ENCODE peak calls at places on chromosomes 6 and 20, in five cellular contexts. F is endothelial cell of umbilical vein, X is GM23338, A is heart right ventricle, Y is astrocyte of the spinal cord. U is an unnamed sample.

GRCh38 chr20:14360386-14360785 is 23.0 kb upstream of the FLRT3 start:
- DNase-seq in X (no peak), F (no peak), Y (no peak), A (no peak), U (peak; percentile 50)

GRCh38 chr20:47588158-47588557 is 86.5 kb downstream of the NCOA3 start:
- DNase-seq in Y (no peak), X (no peak), A (no peak), F (no peak), U (no peak)

GRCh38 chr6:43471399-43471798 is 6.0 kb upstream of the TJAP1 start:
- DNase-seq in F (no peak), X (no peak), A (no peak), Y (no peak), U (no peak)

GRCh38 chr20:57378646-57379262 is 12.4 kb upstream of the RBM38 start:
- DNase-seq in Y (no peak), X (no peak), A (no peak), F (no peak), U (no peak)

GRCh38 chr20:61488030-61488429 is 236.0 kb downstream of the CDH4 start:
- DNase-seq in F (no peak), Y (no peak), A (no peak), X (no peak), U (no peak)

GRCh38 chr6:113073611-113074191 is 726.6 kb downstream of the RFPL4B start:
- DNase-seq in A (no peak), X (no peak), Y (peak; percentile 79), F (no peak), U (peak; percentile 71)

GRCh38 chr20:13694420-13695150 is 55.9 kb upstream of the TASP1 start:
- DNase-seq in Y (no peak), F (no peak), A (no peak), X (no peak), U (no peak)

GRCh38 chr20:61558726-61559125 is 306.7 kb downstream of the CDH4 start:
- DNase-seq in X (no peak), F (no peak), Y (peak; percentile 52), A (no peak), U (peak; percentile 41)

GRCh38 chr20:41030536-41031242 is 2.1 kb downstream of the TOP1 start:
- DNase-seq in X (no peak), F (peak; percentile 24), Y (peak; percentile 39), A (no peak), U (peak; percentile 56)

GRCh38 chr6:96626749-96627353 is 63.9 kb downstream of the FHL5 start:
- DNase-seq in Y (peak; percentile 36), X (peak; percentile 55), F (peak; percentile 17), A (no peak), U (peak; percentile 77)

GRCh38 chr6:25229671-25230321 is 49.4 kb upstream of the CARMIL1 start:
- DNase-seq in F (no peak), X (no peak), Y (peak; percentile 68), A (no peak), U (peak; percentile 71)

GRCh38 chr6:160215232-160215631 is 43.4 kb downstream of the SLC22A2 start:
- DNase-seq in Y (no peak), X (no peak), A (no peak), F (no peak), U (peak; percentile 14)

GRCh38 chr20:63401384-63402110 is 40.4 kb upstream of the CHRNA4 start:
- DNase-seq in F (no peak), Y (no peak), A (no peak), X (no peak), U (no peak)

GRCh38 chr6:170135041-170135440 is 155.8 kb downstream of the DLL1 start:
- DNase-seq in X (no peak), Y (no peak), F (no peak), A (no peak), U (no peak)

GRCh38 chr6:33453361-33454008 is 891 bp upstream of the ZBTB9 start:
- DNase-seq in F (no peak), A (no peak), X (no peak), Y (peak; percentile 4), U (peak; percentile 25)

GRCh38 chr20:35788796-35789195 is 17.0 kb downstream of the PHF20 start:
- DNase-seq in X (no peak), F (no peak), A (no peak), Y (no peak), U (no peak)

GRCh38 chr6:42821846-42822245 is 40.0 kb downstream of the BICRAL start:
- DNase-seq in X (no peak), F (no peak), Y (no peak), A (no peak), U (no peak)

GRCh38 chr20:32980131-32980941 is 23.9 kb downstream of the SUN5 start:
- DNase-seq in A (no peak), Y (no peak), F (no peak), X (no peak), U (no peak)

GRCh38 chr6:99011151-99011550 is 63.4 kb upstream of the FBXL4 start:
- DNase-seq in Y (no peak), F (no peak), A (no peak), X (no peak), U (no peak)

GRCh38 chr20:63177785-63178444 is 38.0 kb downstream of the YTHDF1 start:
- DNase-seq in F (no peak), A (no peak), X (no peak), Y (no peak), U (peak; percentile 7)

GRCh38 chr6:101832371-101832770 is 438.9 kb downstream of the GRIK2 start:
- DNase-seq in A (peak; percentile 34), X (no peak), F (no peak), Y (no peak), U (no peak)

GRCh38 chr20:62355527-62356142 is 11.5 kb downstream of the LAMA5 start:
- DNase-seq in Y (peak; percentile 65), A (peak; percentile 76), F (peak; percentile 11), X (no peak), U (peak; percentile 69)

GRCh38 chr6:34581561-34581920 is 25.4 kb upstream of the SPDEF start:
- DNase-seq in X (no peak), A (no peak), F (no peak), Y (no peak), U (no peak)

GRCh38 chr20:58853466-58853865 is 950 bp downstream of the GNAS start:
- DNase-seq in X (no peak), F (no peak), A (no peak), Y (no peak), U (no peak)
- H3K4me3 ChIP-seq in X (peak overlapping the region; percentile 58), F (no peak overlapping the region), A (no peak overlapping the region), Y (no peak overlapping the region), U (no peak overlapping the region)

DNA sequence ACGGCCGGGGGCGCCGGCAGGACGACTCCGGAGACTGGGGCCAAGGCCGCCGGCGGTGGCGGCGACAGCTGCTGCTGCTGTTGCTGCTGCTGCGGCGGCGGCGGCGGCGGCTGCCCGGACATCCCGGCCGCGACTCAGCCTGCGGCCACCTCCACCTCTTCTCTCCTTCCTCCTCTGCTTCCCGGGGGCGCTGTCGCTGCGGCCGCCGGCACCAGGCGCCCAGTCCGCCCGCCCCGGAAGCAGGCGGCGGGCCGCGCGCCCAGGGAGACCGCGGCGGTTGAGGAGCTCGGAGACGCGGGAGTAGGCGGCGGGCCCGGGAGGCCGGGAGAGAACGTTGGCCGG is 280 bp downstream of the RANBP9 start:
- DNase-seq in Y (no peak), X (no peak), A (no peak), F (no peak), U (no peak)
- TF ChIP-seq CTCF in Y (peak; percentile 9), X (no peak), A (no peak), F (no peak), U (peak; percentile 15)

GRCh38 chr6:13813011-13813410 is 1.3 kb downstream of the MCUR1 start:
- DNase-seq in F (no peak), X (no peak), A (no peak), Y (no peak), U (no peak)
- H3K4me3 ChIP-seq in F (peak overlapping the region; percentile 94), X (peak overlapping the region; percentile 67), A (peak overlapping the region; percentile 93), Y (peak overlapping the region; percentile 71), U (peak overlapping the region; percentile 86)

GRCh38 chr20:59992531-59992930 is 34.3 kb downstream of the CDH26 start:
- DNase-seq in X (no peak), A (no peak), F (no peak), Y (no peak), U (no peak)
- TF ChIP-seq CTCF in X (no peak), A (no peak), F (no peak), Y (no peak), U (no peak)

DNA sequence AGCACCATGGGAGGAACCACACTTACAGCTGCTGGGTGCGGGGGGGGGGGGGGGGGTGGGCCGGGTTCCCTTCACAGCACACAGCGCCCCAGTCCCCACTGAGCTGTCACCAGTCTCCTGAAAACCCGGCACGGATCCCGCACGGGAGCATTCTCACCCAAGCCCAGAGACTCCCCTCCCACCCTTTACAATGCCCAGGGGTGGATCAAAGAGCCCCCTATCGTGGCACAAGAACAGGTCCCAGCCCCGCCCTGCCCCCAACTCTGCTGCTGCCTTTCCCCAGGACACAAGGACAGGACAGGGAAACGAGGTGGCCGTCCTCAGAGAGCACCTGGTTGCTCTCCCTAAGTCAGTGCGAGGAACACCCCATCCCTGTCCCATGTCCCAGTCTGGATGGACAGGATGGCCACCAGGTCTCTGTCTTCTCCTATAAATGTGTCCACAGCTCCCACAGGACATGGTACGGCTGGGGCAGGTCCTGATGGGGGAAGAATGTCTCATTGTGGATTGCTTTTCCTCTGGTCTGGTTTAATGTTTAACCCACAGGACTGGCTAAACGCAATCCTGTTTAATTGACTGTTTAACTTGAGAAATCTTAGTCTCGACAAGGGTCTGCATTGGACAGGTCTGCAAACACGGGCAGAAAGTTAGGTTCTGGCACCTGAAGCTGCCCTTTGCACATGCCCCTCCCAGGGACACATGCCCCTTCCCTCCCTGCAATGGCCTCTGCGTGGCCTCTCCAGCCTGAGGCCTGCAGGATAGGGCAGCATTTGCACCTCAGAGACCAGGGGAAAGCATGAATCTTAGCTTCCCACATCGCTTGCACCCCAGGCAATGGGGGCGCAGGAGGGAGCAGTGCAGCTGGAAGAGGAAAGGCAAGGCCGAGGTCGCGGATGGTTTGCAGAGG is 45.3 kb downstream of the DACT2 start:
- DNase-seq in Y (no peak), X (no peak), F (no peak), A (no peak), U (no peak)
- H3K4me3 ChIP-seq in Y (no peak overlapping the region), X (no peak overlapping the region), F (no peak overlapping the region), A (no peak overlapping the region), U (no peak overlapping the region)

GRCh38 chr6:37306624-37307222 is 47.1 kb upstream of the RNF8 start:
- DNase-seq in Y (no peak), X (peak; percentile 42), F (no peak), A (no peak), U (no peak)
- TF ChIP-seq CTCF in Y (no peak), X (no peak), F (no peak), A (no peak), U (peak; percentile 19)

GRCh38 chr6:116575227-116575626 is 3.9 kb downstream of the RWDD1 start:
- DNase-seq in A (no peak), F (no peak), X (no peak), Y (no peak), U (no peak)

GRCh38 chr6:116577486-116577885 is 6.2 kb downstream of the RWDD1 start:
- DNase-seq in F (no peak), X (no peak), A (no peak), Y (no peak), U (no peak)

GRCh38 chr6:116580198-116580597 is 8.9 kb downstream of the RWDD1 start:
- DNase-seq in X (no peak), A (no peak), F (no peak), Y (peak; percentile 44), U (peak; percentile 82)

GRCh38 chr6:116579143-116579542 is 7.8 kb downstream of the RWDD1 start:
- DNase-seq in F (no peak), A (no peak), X (no peak), Y (no peak), U (no peak)
- H3K4me3 ChIP-seq in F (no peak overlapping the region), A (no peak overlapping the region), X (no peak overlapping the region), Y (no peak overlapping the region), U (no peak overlapping the region)